ENCODE peak calls at places on chromosomes 7 and 10, in four cellular contexts. One of them, this sample, is unnamed.

GRCh38 chr7:2049782-2050510 is 182.8 kb downstream of the MAD1L1 start:
- DNase-seq in HCT116: no peak
- DNase-seq in foreskin fibroblast: no peak
- DNase-seq in BE2C: no peak
- DNase-seq in this sample: no peak

GRCh38 chr7:101691822-101692384 is 62.8 kb upstream of the MYL10 start:
- DNase-seq in BE2C: no peak
- DNase-seq in foreskin fibroblast: no peak
- DNase-seq in HCT116: no peak
- DNase-seq in this sample: no peak

GRCh38 chr7:151244156-151244870 is 4.2 kb downstream of the SMARCD3 start:
- DNase-seq in foreskin fibroblast: peak; percentile 73
- DNase-seq in BE2C: peak; percentile 66
- DNase-seq in HCT116: no peak
- DNase-seq in this sample: peak; percentile 30

GRCh38 chr7:26348234-26348851 is 56.7 kb downstream of the SNX10 start:
- DNase-seq in BE2C: no peak
- DNase-seq in HCT116: no peak
- DNase-seq in foreskin fibroblast: no peak
- DNase-seq in this sample: no peak

GRCh38 chr7:113085781-113086390 is 741 bp downstream of the GPR85 start:
- DNase-seq in foreskin fibroblast: peak; percentile 50
- DNase-seq in BE2C: no peak
- DNase-seq in HCT116: no peak
- DNase-seq in this sample: peak; percentile 1

GRCh38 chr7:133789951-133790350 is 337.2 kb upstream of the LRGUK start:
- DNase-seq in HCT116: no peak
- DNase-seq in BE2C: no peak
- DNase-seq in foreskin fibroblast: no peak
- DNase-seq in this sample: no peak

GRCh38 chr10:129385600-129385999 is 81.4 kb upstream of the MGMT start:
- DNase-seq in foreskin fibroblast: no peak
- DNase-seq in BE2C: no peak
- DNase-seq in HCT116: no peak
- DNase-seq in this sample: no peak

GRCh38 chr7:92177362-92177761 is 1.6 kb downstream of the LRRD1 start:
- DNase-seq in foreskin fibroblast: peak; percentile 77
- DNase-seq in HCT116: no peak
- DNase-seq in BE2C: no peak
- DNase-seq in this sample: peak; percentile 34

GRCh38 chr10:34760606-34761005 is 54.5 kb downstream of the PARD3 start:
- DNase-seq in HCT116: peak; percentile 28
- DNase-seq in BE2C: no peak
- DNase-seq in foreskin fibroblast: no peak
- DNase-seq in this sample: no peak

GRCh38 chr10:34761443-34761842 is 53.7 kb downstream of the PARD3 start:
- DNase-seq in BE2C: no peak
- DNase-seq in HCT116: no peak
- DNase-seq in foreskin fibroblast: peak; percentile 42
- DNase-seq in this sample: no peak

GRCh38 chr10:34764347-34764991 is 50.6 kb downstream of the PARD3 start:
- DNase-seq in BE2C: no peak
- DNase-seq in foreskin fibroblast: no peak
- DNase-seq in HCT116: no peak
- DNase-seq in this sample: no peak

GRCh38 chr10:34762156-34762555 is 52.9 kb downstream of the PARD3 start:
- DNase-seq in foreskin fibroblast: no peak
- DNase-seq in HCT116: no peak
- DNase-seq in BE2C: no peak
- DNase-seq in this sample: no peak

GRCh38 chr10:34762603-34763299 is 52.3 kb downstream of the PARD3 start:
- DNase-seq in BE2C: no peak
- DNase-seq in foreskin fibroblast: no peak
- DNase-seq in HCT116: no peak
- DNase-seq in this sample: no peak
- TF ChIP-seq CTCF in BE2C: no peak
- TF ChIP-seq CTCF in foreskin fibroblast: no peak
- TF ChIP-seq CTCF in HCT116: peak; percentile 21
- TF ChIP-seq CTCF in this sample: no peak

GRCh38 chr10:89643812-89644690 is 991 bp downstream of the PANK1 start:
- DNase-seq in HCT116: peak; percentile 91
- DNase-seq in foreskin fibroblast: peak; percentile 97
- DNase-seq in BE2C: peak; percentile 84
- DNase-seq in this sample: peak; percentile 93
- TF ChIP-seq CTCF in HCT116: no peak
- TF ChIP-seq CTCF in foreskin fibroblast: no peak
- TF ChIP-seq CTCF in BE2C: no peak
- TF ChIP-seq CTCF in this sample: peak; percentile 18

DNA sequence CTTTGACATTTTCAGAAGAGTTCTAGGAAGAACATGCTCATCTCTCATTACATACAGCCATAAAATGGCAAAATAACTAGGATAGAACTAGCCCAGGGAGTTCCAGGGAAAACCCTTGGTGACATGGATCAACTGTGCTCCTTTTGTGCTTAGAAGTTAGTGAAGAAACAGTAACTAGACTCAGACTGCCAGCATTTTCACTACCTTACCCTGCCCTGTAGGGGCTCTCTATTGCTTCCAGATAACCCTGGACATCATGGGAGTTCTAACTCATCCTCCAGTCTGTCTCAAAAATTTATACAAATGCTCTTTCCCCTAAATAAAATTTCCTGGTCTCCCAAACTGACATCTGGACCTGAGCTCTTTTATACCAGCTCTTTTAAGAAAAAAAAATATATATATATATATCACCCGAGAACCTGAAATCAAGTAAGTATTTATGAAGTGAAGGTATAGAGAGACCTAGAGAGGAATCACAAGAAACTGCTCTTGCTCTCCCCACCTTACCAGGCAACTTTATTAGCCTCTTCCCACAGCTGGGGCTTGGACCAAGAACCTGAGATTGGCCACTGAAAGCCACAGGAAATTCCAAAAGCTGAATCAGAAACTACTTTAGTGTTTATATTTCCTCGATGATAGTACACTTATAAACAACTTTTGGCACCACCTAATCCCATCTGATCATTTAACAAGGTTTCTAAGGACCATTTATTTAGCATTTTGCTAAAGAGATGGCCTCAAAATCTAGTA is 101.4 kb downstream of the RELN start:
- DNase-seq in foreskin fibroblast: no peak
- DNase-seq in HCT116: no peak
- DNase-seq in BE2C: no peak
- DNase-seq in this sample: no peak
- TF ChIP-seq CTCF in foreskin fibroblast: no peak
- TF ChIP-seq CTCF in HCT116: peak; percentile 20
- TF ChIP-seq CTCF in BE2C: peak; percentile 52
- TF ChIP-seq CTCF in this sample: no peak

GRCh38 chr10:84059526-84059925 is 79.8 kb upstream of the GHITM start:
- DNase-seq in BE2C: no peak
- DNase-seq in HCT116: no peak
- DNase-seq in foreskin fibroblast: no peak
- DNase-seq in this sample: no peak
- TF ChIP-seq CTCF in BE2C: peak; percentile 11
- TF ChIP-seq CTCF in HCT116: peak; percentile 18
- TF ChIP-seq CTCF in foreskin fibroblast: peak; percentile 25
- TF ChIP-seq CTCF in this sample: no peak

DNA sequence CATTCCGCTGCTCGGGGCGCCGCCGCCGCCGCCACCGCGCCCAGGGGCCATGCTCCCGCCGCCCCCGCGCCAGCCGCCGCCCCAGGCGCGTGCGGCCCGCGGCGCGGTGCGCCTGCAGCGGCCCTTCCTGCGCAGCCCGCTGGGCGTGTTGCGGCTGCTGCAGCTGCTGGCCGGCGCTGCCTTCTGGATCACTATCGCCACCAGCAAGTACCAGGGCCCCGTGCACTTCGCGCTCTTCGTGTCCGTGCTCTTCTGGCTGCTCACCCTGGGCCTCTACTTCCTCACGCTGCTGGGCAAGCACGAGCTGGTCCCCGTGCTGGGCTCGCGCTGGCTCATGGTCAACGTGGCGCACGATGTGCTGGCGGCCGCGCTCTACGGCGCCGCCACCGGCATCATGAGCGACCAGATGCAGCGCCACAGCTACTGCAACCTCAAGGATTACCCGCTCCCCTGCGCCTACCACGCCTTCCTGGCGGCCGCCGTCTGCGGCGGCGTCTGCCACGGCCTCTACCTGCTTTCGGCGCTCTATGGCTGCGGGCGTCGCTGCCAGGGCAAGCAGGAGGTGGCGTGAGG is 384 bp downstream of the MARVELD1 start:
- DNase-seq in foreskin fibroblast: peak; percentile 89
- DNase-seq in HCT116: no peak
- DNase-seq in BE2C: peak; percentile 72
- DNase-seq in this sample: peak; percentile 75
- TF ChIP-seq CTCF in foreskin fibroblast: peak; percentile 5
- TF ChIP-seq CTCF in HCT116: no peak
- TF ChIP-seq CTCF in BE2C: peak; percentile 19
- TF ChIP-seq CTCF in this sample: peak; percentile 62

GRCh38 chr10:132411561-132412253 is 14.7 kb downstream of the PWWP2B start:
- DNase-seq in HCT116: no peak
- DNase-seq in foreskin fibroblast: no peak
- DNase-seq in BE2C: peak; percentile 79
- DNase-seq in this sample: no peak
- TF ChIP-seq CTCF in HCT116: no peak
- TF ChIP-seq CTCF in foreskin fibroblast: no peak
- TF ChIP-seq CTCF in BE2C: peak; percentile 28
- TF ChIP-seq CTCF in this sample: no peak

DNA sequence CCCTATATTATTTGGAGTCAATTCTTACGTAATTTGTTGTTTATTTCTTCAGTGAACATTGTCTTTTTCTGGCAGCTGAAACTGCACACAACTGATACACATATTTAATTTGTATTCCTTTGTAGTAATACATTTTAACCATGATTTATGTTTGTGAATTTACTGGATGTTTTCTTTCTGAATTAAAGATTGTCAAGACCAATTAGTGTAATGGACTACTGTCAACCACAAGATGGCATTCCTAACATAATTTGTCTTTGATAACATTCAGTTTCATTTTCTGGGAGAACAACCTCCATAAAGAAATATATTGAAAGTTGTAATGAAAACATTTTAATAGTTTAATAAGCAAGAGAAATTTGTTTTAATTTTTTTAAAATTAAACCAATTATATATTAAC is 10.1 kb downstream of the THNSL1 start:
- DNase-seq in HCT116: no peak
- DNase-seq in BE2C: no peak
- DNase-seq in foreskin fibroblast: peak; percentile 18
- DNase-seq in this sample: peak; percentile 1
- TF ChIP-seq CTCF in HCT116: peak; percentile 22
- TF ChIP-seq CTCF in BE2C: no peak
- TF ChIP-seq CTCF in foreskin fibroblast: no peak
- TF ChIP-seq CTCF in this sample: peak; percentile 17

GRCh38 chr7:135557455-135558336 is at the start of gene NUP205:
- DNase-seq in foreskin fibroblast: peak; percentile 89
- DNase-seq in BE2C: peak; percentile 79
- DNase-seq in HCT116: peak; percentile 84
- DNase-seq in this sample: peak; percentile 71
- TF ChIP-seq CTCF in foreskin fibroblast: no peak
- TF ChIP-seq CTCF in BE2C: no peak
- TF ChIP-seq CTCF in HCT116: no peak
- TF ChIP-seq CTCF in this sample: no peak

GRCh38 chr10:24574578-24575155 is 149.0 kb downstream of the ARHGAP21 start:
- DNase-seq in BE2C: no peak
- DNase-seq in HCT116: no peak
- DNase-seq in foreskin fibroblast: no peak
- DNase-seq in this sample: no peak
- TF ChIP-seq CTCF in BE2C: no peak
- TF ChIP-seq CTCF in HCT116: no peak
- TF ChIP-seq CTCF in foreskin fibroblast: no peak
- TF ChIP-seq CTCF in this sample: peak; percentile 11

This sample was measured in HFFc6.